ENCODE peak calls at places on chromosomes 1 and 21, in nine cellular contexts. X is GM03348; U is effector CD4-positive, alpha-beta T cell; O is T47D; B is CD8-positive, alpha-beta memory T cell; Q is activated CD4-positive, alpha-beta T cell treated with anti-CD3 and anti-CD28 coated beads for 1 hour; W is iris pigment epithelial cell; Y is HT1080; P is breast epithelium. D is an unnamed sample.

GRCh38 chr21:39020751-39021474 is 162.3 kb downstream of the PSMG1 start:
- DNase-seq in X (peak; percentile 67), U (no peak), O (no peak), B (no peak), Q (no peak), W (peak; percentile 91), Y (no peak), P (peak; percentile 71), D (no peak)

GRCh38 chr1:116878804-116879477 is 30.8 kb upstream of the PTGFRN start:
- DNase-seq in X (peak; percentile 61), U (no peak), O (no peak), B (no peak), Q (no peak), W (peak; percentile 40), Y (peak; percentile 43), P (peak; percentile 86), D (peak; percentile 31)

GRCh38 chr1:201450721-201451291 is 18.2 kb downstream of the PHLDA3 start:
- DNase-seq in X (peak; percentile 91), U (no peak), O (no peak), B (no peak), Q (no peak), W (peak; percentile 78), Y (peak; percentile 84), P (peak; percentile 70), D (peak; percentile 85)

GRCh38 chr1:75170006-75170405 is 35.8 kb downstream of the LHX8 start:
- DNase-seq in X (no peak), U (no peak), O (no peak), B (no peak), Q (no peak), W (no peak), Y (no peak), P (no peak), D (no peak)

GRCh38 chr1:208234721-208235120 is 9.5 kb downstream of the PLXNA2 start:
- DNase-seq in X (no peak), U (no peak), O (no peak), B (no peak), Q (no peak), W (peak; percentile 24), Y (no peak), P (no peak), D (no peak)

GRCh38 chr1:13699510-13699909 is 478 bp upstream of the PRDM2 start:
- DNase-seq in X (no peak), U (no peak), O (no peak), B (no peak), Q (no peak), W (peak; percentile 28), Y (no peak), P (no peak), D (peak; percentile 5)

GRCh38 chr1:213689260-213689659 is 298.5 kb upstream of the PROX1 start:
- DNase-seq in X (no peak), U (no peak), O (no peak), B (no peak), Q (no peak), W (no peak), Y (no peak), P (no peak), D (no peak)

GRCh38 chr1:145997156-145998023 is 1.0 kb upstream of the TXNIP start:
- DNase-seq in X (no peak), U (peak; percentile 49), O (no peak), B (peak; percentile 41), Q (no peak), W (no peak), Y (peak; percentile 37), P (no peak), D (peak; percentile 49)

GRCh38 chr1:173360478-173361063 is 116.6 kb upstream of the PRDX6 start:
- DNase-seq in X (no peak), U (no peak), O (no peak), B (no peak), Q (no peak), W (no peak), Y (no peak), P (no peak), D (no peak)

GRCh38 chr1:243408479-243408878 is 152.6 kb downstream of the SDCCAG8 start:
- DNase-seq in X (no peak), U (no peak), O (no peak), B (no peak), Q (no peak), W (no peak), Y (no peak), P (no peak), D (no peak)

GRCh38 chr1:218878369-218878768 is 295.3 kb upstream of the LYPLAL1 start:
- DNase-seq in X (peak; percentile 22), U (no peak), O (no peak), B (no peak), Q (no peak), W (peak; percentile 78), Y (peak; percentile 52), P (no peak), D (no peak)

GRCh38 chr1:36530791-36531190 is 48.1 kb upstream of the CSF3R start:
- DNase-seq in X (no peak), U (no peak), O (no peak), B (no peak), Q (no peak), W (no peak), Y (no peak), P (no peak), D (no peak)

GRCh38 chr1:32651461-32652073 is 559 bp downstream of the RBBP4 start:
- DNase-seq in X (no peak), U (no peak), O (no peak), B (no peak), Q (no peak), W (peak; percentile 58), Y (no peak), P (no peak), D (no peak)

GRCh38 chr1:31639543-31639942 is 5.1 kb downstream of the PEF1 start:
- DNase-seq in X (peak; percentile 84), U (no peak), O (no peak), B (no peak), Q (no peak), W (peak; percentile 91), Y (peak; percentile 56), P (no peak), D (no peak)

GRCh38 chr1:43934279-43934985 is 831 bp downstream of the ARTN start:
- DNase-seq in X (peak; percentile 84), U (peak; percentile 35), O (peak; percentile 55), B (peak; percentile 38), Q (no peak), W (peak; percentile 47), Y (peak; percentile 75), P (no peak), D (no peak)

GRCh38 chr1:39637301-39637700 is 2.1 kb downstream of the HEYL start:
- DNase-seq in X (no peak), U (no peak), O (no peak), B (no peak), Q (no peak), W (no peak), Y (no peak), P (no peak), D (no peak)

GRCh38 chr1:218165687-218166088 is 119.4 kb upstream of the RRP15 start:
- DNase-seq in X (no peak), U (no peak), O (no peak), B (no peak), Q (no peak), W (no peak), Y (no peak), P (no peak), D (no peak)

D was measured in globus pallidus.